ENCODE peak calls at places on chromosomes 6 and 20, in four cellular contexts. U is mesendoderm; E is CD8-positive, alpha-beta memory T cell; W is hepatocyte. Z is an unnamed sample.

GRCh38 chr6:75532521-75532920 is 38.9 kb upstream of the FILIP1 start:
- DNase-seq in U (peak), E (no peak), W (no peak), Z (peak)

GRCh38 chr6:101344885-101345284 is 48.6 kb upstream of the GRIK2 start:
- DNase-seq in U (peak), E (no peak), W (no peak), Z (no peak)

GRCh38 chr20:41006936-41007871 is 21.4 kb upstream of the TOP1 start:
- DNase-seq in U (peak), E (no peak), W (no peak), Z (no peak)

GRCh38 chr6:32895006-32895345 is 41.0 kb downstream of the PSMB9 start:
- DNase-seq in U (no peak), E (no peak), W (no peak), Z (no peak)

GRCh38 chr20:48180637-48181036 is 395.4 kb upstream of the SULF2 start:
- DNase-seq in U (no peak), E (no peak), W (no peak), Z (peak)

GRCh38 chr6:36780517-36781210 is 58.6 kb downstream of the CPNE5 start:
- DNase-seq in U (no peak), E (no peak), W (peak), Z (no peak)

GRCh38 chr20:39491711-39492110 is 529.6 kb downstream of the DHX35 start:
- DNase-seq in U (no peak), E (no peak), W (no peak), Z (no peak)

GRCh38 chr6:134253681-134254080 is 64.2 kb downstream of the SGK1 start:
- DNase-seq in U (no peak), E (no peak), W (peak), Z (no peak)

GRCh38 chr6:5191222-5191621 is 69.5 kb downstream of the LYRM4 start:
- DNase-seq in U (no peak), E (no peak), W (no peak), Z (no peak)

GRCh38 chr6:48973486-48973885 is 489.6 kb downstream of the MMUT start:
- DNase-seq in U (no peak), E (no peak), W (no peak), Z (no peak)

GRCh38 chr6:75550544-75551167 is 51.0 kb upstream of the SENP6 start:
- DNase-seq in U (no peak), E (no peak), W (no peak), Z (no peak)

GRCh38 chr6:46453221-46453620 is 38.0 kb downstream of the RCAN2 start:
- DNase-seq in U (no peak), E (no peak), W (no peak), Z (no peak)

GRCh38 chr20:33685328-33686007 is 717 bp downstream of the E2F1 start:
- DNase-seq in U (peak), E (no peak), W (peak), Z (peak)

GRCh38 chr6:162467679-162468078 is 259.9 kb downstream of the PRKN start:
- DNase-seq in U (peak), E (no peak), W (no peak), Z (no peak)

GRCh38 chr6:154508573-154509375 is 1.7 kb downstream of the CNKSR3 start:
- DNase-seq in U (no peak), E (no peak), W (peak), Z (peak)

GRCh38 chr6:170424634-170425126 is 118.1 kb downstream of the FAM120B start:
- DNase-seq in U (no peak), E (no peak), W (no peak), Z (no peak)

GRCh38 chr6:122657601-122658000 is 47.4 kb downstream of the PKIB start:
- DNase-seq in U (no peak), E (no peak), W (no peak), Z (no peak)

GRCh38 chr6:82906951-82907350 is 158.7 kb downstream of the UBE3D start:
- DNase-seq in U (peak), E (no peak), W (peak), Z (peak)

GRCh38 chr6:39881851-39882566 is 52.3 kb downstream of the MOCS1 start:
- DNase-seq in U (no peak), E (no peak), W (no peak), Z (peak)

GRCh38 chr6:73177221-73177944 is 47.9 kb downstream of the KHDC1L start:
- DNase-seq in U (no peak), E (no peak), W (no peak), Z (no peak)

GRCh38 chr20:37990571-37991151 is 42.6 kb downstream of the TTI1 start:
- DNase-seq in U (no peak), E (peak), W (peak), Z (peak)

GRCh38 chr6:155418017-155418749 is 37.5 kb downstream of the NOX3 start:
- DNase-seq in U (no peak), E (peak), W (no peak), Z (no peak)

GRCh38 chr6:7590918-7591302 is 912 bp downstream of the SNRNP48 start:
- DNase-seq in U (peak), E (no peak), W (peak), Z (no peak)

GRCh38 chr6:84583784-84584183 is 180.6 kb downstream of the TBX18 start:
- DNase-seq in U (no peak), E (no peak), W (no peak), Z (no peak)

GRCh38 chr20:8326196-8326595 is 194.1 kb downstream of the PLCB1 start:
- DNase-seq in U (no peak), E (no peak), W (no peak), Z (no peak)

GRCh38 chr6:71394001-71394432 is 105.4 kb downstream of the OGFRL1 start:
- DNase-seq in U (no peak), E (no peak), W (no peak), Z (no peak)

GRCh38 chr20:43448748-43449535 is 8.8 kb upstream of the SRSF6 start:
- DNase-seq in U (peak), E (peak), W (peak), Z (peak)

GRCh38 chr6:41707565-41708200 is 27.7 kb downstream of the TFEB start:
- DNase-seq in U (no peak), E (peak), W (no peak), Z (no peak)

GRCh38 chr20:38805958-38806854 is 709 bp downstream of the PPP1R16B start:
- DNase-seq in U (peak), E (peak), W (no peak), Z (peak)

GRCh38 chr6:42088101-42088591 is 37.8 kb downstream of the TAF8 start:
- DNase-seq in U (peak), E (no peak), W (no peak), Z (no peak)

GRCh38 chr6:45650527-45651135 is 272.9 kb upstream of the SUPT3H start:
- DNase-seq in U (peak), E (no peak), W (peak), Z (peak)

DNA sequence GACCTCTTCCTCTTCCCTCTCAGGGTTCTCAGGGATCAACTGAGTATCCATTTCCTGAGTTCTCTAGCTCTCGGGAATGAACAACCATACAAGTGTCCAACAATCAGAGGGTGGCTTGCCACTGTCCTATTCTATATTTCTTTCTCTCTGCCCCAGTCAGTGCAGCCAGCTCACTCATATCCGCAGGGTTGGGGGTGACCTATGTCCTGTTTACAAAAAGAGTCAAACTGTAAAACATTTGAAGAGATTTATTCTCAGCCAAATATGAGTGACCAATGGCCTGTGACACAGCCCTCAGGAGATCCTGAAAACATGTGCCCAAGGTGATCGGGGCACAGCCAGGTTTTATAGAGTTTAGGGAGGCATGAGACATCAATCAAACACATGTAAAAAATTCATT is 10.8 kb upstream of the BTN3A2 start:
- DNase-seq in U (no peak), E (no peak), W (no peak), Z (no peak)
- H3K27ac ChIP-seq in U (no peak), E (no peak), W (no peak), Z (no peak)

GRCh38 chr20:3797226-3797545 is 1.1 kb downstream of the CDC25B start:
- DNase-seq in U (no peak), E (no peak), W (no peak), Z (no peak)

GRCh38 chr20:3798405-3798768 is 2.3 kb downstream of the CDC25B start:
- DNase-seq in U (no peak), E (no peak), W (no peak), Z (no peak)

GRCh38 chr20:3800256-3800877 is 4.3 kb downstream of the CDC25B start:
- DNase-seq in U (peak), E (no peak), W (no peak), Z (no peak)

GRCh38 chr20:3797592-3798404 is 1.7 kb downstream of the CDC25B start:
- DNase-seq in U (no peak), E (peak), W (no peak), Z (no peak)

GRCh38 chr20:3798908-3799248 is 2.8 kb downstream of the CDC25B start:
- DNase-seq in U (no peak), E (no peak), W (no peak), Z (peak)
- H3K27ac ChIP-seq in U (no peak), E (peak), W (peak), Z (peak)

GRCh38 chr6:23688650-23689049 is 437.4 kb upstream of the NRSN1 start:
- DNase-seq in U (no peak), E (no peak), W (no peak), Z (no peak)
- H3K27ac ChIP-seq in U (no peak), E (no peak), W (no peak), Z (no peak)

DNA sequence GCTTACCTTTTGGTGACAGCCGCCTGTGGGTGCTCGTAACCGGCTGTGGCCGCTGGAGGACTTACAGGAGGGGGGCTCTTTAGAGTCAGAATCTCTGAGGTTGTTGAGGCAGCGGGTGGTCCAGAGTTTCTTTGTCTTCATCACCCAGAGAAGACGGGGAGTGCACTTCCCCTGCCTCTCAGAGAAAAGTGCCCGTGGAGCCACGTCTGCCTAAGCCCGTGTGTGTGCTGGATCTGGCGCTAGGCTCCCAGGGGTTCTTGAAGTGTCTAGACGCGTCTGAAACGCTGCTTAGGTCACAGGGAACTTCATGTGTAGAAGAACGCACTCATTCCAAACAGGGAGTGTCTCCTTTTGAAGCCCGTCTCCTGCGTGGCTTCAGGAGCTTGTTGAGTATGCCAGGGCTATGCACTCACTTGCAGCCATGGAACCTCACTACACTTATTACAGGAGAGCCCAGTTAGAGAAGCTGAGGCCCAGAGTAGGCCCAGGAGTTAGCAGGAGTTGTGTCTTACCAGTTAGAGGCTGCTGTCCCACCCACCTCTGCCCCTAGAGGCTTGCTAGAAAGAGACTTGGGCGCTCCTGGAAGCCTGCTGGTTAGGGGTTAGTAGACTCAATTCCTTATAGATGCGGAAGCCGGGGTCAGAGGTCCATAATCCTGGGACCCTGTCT is 1.3 kb downstream of the LSM14B start:
- DNase-seq in U (peak), E (no peak), W (peak), Z (no peak)
- H3K27ac ChIP-seq in U (no peak), E (peak), W (peak), Z (peak)

GRCh38 chr6:56759521-56759920 is 116.8 kb upstream of the DST start:
- DNase-seq in U (no peak), E (no peak), W (no peak), Z (no peak)
- H3K27ac ChIP-seq in U (no peak), E (no peak), W (no peak), Z (no peak)

GRCh38 chr6:147022041-147022440 is 182.2 kb upstream of the STXBP5 start:
- DNase-seq in U (peak), E (no peak), W (no peak), Z (no peak)

GRCh38 chr6:147023148-147023547 is 181.1 kb upstream of the STXBP5 start:
- DNase-seq in U (no peak), E (no peak), W (no peak), Z (no peak)

GRCh38 chr6:147023581-147023980 is 180.6 kb upstream of the STXBP5 start:
- DNase-seq in U (peak), E (no peak), W (no peak), Z (peak)
- H3K27ac ChIP-seq in U (no peak), E (no peak), W (no peak), Z (peak)

GRCh38 chr6:152576525-152576924 is 60.6 kb downstream of the SYNE1 start:
- DNase-seq in U (no peak), E (no peak), W (no peak), Z (no peak)
- H3K27ac ChIP-seq in U (no peak), E (no peak), W (no peak), Z (no peak)

DNA sequence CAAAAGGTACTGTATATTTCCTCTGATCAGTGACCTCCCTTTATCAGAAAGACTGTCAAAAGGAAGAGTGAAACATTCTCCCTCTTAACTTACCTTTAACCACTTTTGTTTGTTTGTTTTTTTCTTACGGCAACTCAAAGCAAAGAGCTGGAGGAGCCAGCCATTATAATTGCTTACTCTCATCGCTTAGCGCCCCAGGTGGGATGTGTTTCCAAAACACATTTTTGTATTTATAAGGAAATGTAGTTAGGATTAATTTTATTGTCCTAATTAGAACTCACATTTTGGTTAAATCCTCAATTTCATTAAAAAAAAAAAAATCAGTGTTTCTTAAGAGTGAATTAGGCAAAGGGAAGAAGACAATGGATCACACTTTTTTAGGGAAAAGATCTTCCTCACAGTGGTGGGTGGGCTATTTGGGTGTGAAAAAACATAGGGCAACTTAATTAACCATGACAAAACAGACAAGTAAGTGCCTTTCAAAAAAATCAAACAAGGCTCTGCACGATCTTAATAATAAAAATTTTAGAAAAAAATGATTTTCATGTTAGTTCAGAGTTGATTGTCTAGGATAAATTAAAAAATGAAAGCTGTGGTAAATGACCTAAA is 1.2 kb upstream of the PHACTR2 start:
- DNase-seq in U (peak), E (no peak), W (no peak), Z (peak)
- H3K27ac ChIP-seq in U (no peak), E (no peak), W (peak), Z (peak)

DNA sequence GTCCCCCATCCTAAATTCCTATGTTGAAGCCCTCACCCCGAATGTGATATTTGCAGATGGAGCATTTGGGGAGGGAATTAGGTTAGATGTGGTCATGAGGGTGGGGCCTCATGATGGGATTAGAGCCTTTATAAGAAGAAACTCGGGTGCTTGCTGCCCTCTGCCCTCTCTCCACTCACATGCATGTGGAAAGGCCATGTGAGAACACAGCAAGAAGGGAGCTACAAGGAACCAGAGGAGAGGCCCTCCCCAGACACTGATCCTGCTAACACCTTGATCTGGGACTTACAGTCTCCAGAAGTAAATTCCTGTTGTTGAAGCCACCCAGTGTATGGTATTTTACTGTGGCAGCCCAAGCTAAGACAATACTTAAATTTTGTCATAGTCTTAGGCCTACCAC is 69.6 kb upstream of the TULP1 start:
- DNase-seq in U (no peak), E (no peak), W (no peak), Z (no peak)
- H3K27ac ChIP-seq in U (no peak), E (no peak), W (no peak), Z (no peak)

DNA sequence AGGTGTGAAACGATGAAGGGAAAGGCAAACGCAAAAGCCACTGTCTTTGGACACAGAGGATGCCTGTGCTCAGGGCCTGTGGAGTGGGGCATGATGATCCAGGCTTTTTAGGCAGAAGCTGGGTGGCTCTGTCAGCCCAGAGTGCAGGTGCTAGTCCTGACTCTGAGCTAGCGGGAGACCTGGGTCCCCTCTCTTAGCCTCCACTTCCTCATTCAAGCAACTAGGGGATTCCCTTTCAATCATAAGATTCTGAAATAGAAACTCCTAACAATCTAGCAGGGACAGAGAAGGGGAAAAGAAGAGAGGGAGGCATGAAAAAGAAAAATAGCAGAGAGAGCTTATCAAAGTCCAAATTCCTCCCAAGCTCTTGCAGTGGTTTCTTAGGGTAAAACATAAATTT is 7.6 kb upstream of the HIVEP2 start:
- DNase-seq in U (no peak), E (no peak), W (no peak), Z (no peak)
- H3K27ac ChIP-seq in U (no peak), E (no peak), W (no peak), Z (no peak)